ENCODE peak calls at places on chromosomes 7 and 10, in seven cellular contexts. One of them, this sample, is unnamed.
A peak's percentile ranks its signal among the peaks of the same experiment; 100 is the strongest.

GRCh38 chr7:108091461-108091831 is 38.7 kb downstream of the LAMB4 start:
- DNase-seq in mesendoderm: peak; percentile 40
- DNase-seq in GM23248: no peak
- DNase-seq in sigmoid colon: no peak
- DNase-seq in psoas muscle: no peak
- DNase-seq in hepatocyte: no peak
- DNase-seq in astrocyte: peak; percentile 55
- DNase-seq in this sample: no peak

GRCh38 chr7:24199978-24200377 is 84.0 kb upstream of the NPY start:
- DNase-seq in astrocyte: peak; percentile 46
- DNase-seq in GM23248: no peak
- DNase-seq in psoas muscle: no peak
- DNase-seq in mesendoderm: no peak
- DNase-seq in sigmoid colon: no peak
- DNase-seq in hepatocyte: peak; percentile 21
- DNase-seq in this sample: no peak

GRCh38 chr7:99380032-99380822 is 5.7 kb downstream of the ARPC1B start:
- DNase-seq in sigmoid colon: no peak
- DNase-seq in hepatocyte: no peak
- DNase-seq in astrocyte: no peak
- DNase-seq in psoas muscle: no peak
- DNase-seq in GM23248: peak; percentile 85
- DNase-seq in mesendoderm: peak; percentile 59
- DNase-seq in this sample: no peak

GRCh38 chr10:128013626-128014025 is 106.7 kb downstream of the PTPRE start:
- DNase-seq in psoas muscle: no peak
- DNase-seq in GM23248: no peak
- DNase-seq in hepatocyte: no peak
- DNase-seq in mesendoderm: no peak
- DNase-seq in astrocyte: no peak
- DNase-seq in sigmoid colon: peak; percentile 15
- DNase-seq in this sample: peak; percentile 50

GRCh38 chr10:75062191-75062849 is 49.1 kb upstream of the SAMD8 start:
- DNase-seq in psoas muscle: peak; percentile 52
- DNase-seq in GM23248: peak; percentile 78
- DNase-seq in hepatocyte: no peak
- DNase-seq in sigmoid colon: no peak
- DNase-seq in astrocyte: peak; percentile 91
- DNase-seq in mesendoderm: no peak
- DNase-seq in this sample: no peak

GRCh38 chr10:30747633-30748032 is 118.1 kb upstream of the LYZL2 start:
- DNase-seq in GM23248: peak; percentile 86
- DNase-seq in psoas muscle: no peak
- DNase-seq in mesendoderm: peak; percentile 40
- DNase-seq in astrocyte: peak; percentile 71
- DNase-seq in hepatocyte: peak; percentile 24
- DNase-seq in sigmoid colon: no peak
- DNase-seq in this sample: peak; percentile 22

GRCh38 chr7:110774066-110774465 is 316.9 kb upstream of the LRRN3 start:
- DNase-seq in GM23248: no peak
- DNase-seq in hepatocyte: peak; percentile 6
- DNase-seq in psoas muscle: no peak
- DNase-seq in astrocyte: no peak
- DNase-seq in sigmoid colon: no peak
- DNase-seq in mesendoderm: no peak
- DNase-seq in this sample: peak; percentile 38

GRCh38 chr10:30705625-30706149 is 76.1 kb upstream of the LYZL2 start:
- DNase-seq in astrocyte: no peak
- DNase-seq in hepatocyte: no peak
- DNase-seq in GM23248: no peak
- DNase-seq in sigmoid colon: no peak
- DNase-seq in psoas muscle: no peak
- DNase-seq in mesendoderm: peak; percentile 24
- DNase-seq in this sample: no peak

GRCh38 chr10:118569882-118570252 is 25.6 kb downstream of the PRLHR start:
- DNase-seq in mesendoderm: no peak
- DNase-seq in psoas muscle: no peak
- DNase-seq in sigmoid colon: no peak
- DNase-seq in hepatocyte: no peak
- DNase-seq in GM23248: no peak
- DNase-seq in astrocyte: no peak
- DNase-seq in this sample: no peak

GRCh38 chr7:136585954-136586670 is 282.3 kb upstream of the CHRM2 start:
- DNase-seq in GM23248: peak; percentile 0
- DNase-seq in mesendoderm: no peak
- DNase-seq in psoas muscle: no peak
- DNase-seq in sigmoid colon: no peak
- DNase-seq in astrocyte: no peak
- DNase-seq in hepatocyte: no peak
- DNase-seq in this sample: no peak

GRCh38 chr10:119199231-119199992 is 8.0 kb upstream of the GRK5 start:
- DNase-seq in astrocyte: peak; percentile 71
- DNase-seq in psoas muscle: no peak
- DNase-seq in hepatocyte: peak; percentile 88
- DNase-seq in GM23248: peak; percentile 88
- DNase-seq in mesendoderm: peak; percentile 90
- DNase-seq in sigmoid colon: peak; percentile 88
- DNase-seq in this sample: peak; percentile 75

GRCh38 chr10:91046891-91047290 is 126.0 kb upstream of the ANKRD1 start:
- DNase-seq in GM23248: no peak
- DNase-seq in astrocyte: peak; percentile 38
- DNase-seq in sigmoid colon: peak; percentile 65
- DNase-seq in mesendoderm: no peak
- DNase-seq in psoas muscle: no peak
- DNase-seq in hepatocyte: no peak
- DNase-seq in this sample: no peak

GRCh38 chr7:7612519-7612918 is 28.0 kb upstream of the UMAD1 start:
- DNase-seq in hepatocyte: no peak
- DNase-seq in GM23248: no peak
- DNase-seq in psoas muscle: no peak
- DNase-seq in mesendoderm: no peak
- DNase-seq in sigmoid colon: no peak
- DNase-seq in astrocyte: no peak
- DNase-seq in this sample: no peak

GRCh38 chr10:60236869-60237524 is 152.7 kb downstream of the ANK3 start:
- DNase-seq in mesendoderm: no peak
- DNase-seq in hepatocyte: no peak
- DNase-seq in psoas muscle: peak; percentile 15
- DNase-seq in GM23248: peak; percentile 71
- DNase-seq in sigmoid colon: peak; percentile 74
- DNase-seq in astrocyte: peak; percentile 12
- DNase-seq in this sample: peak; percentile 44

GRCh38 chr10:113518816-113519591 is 33.8 kb upstream of the HABP2 start:
- DNase-seq in hepatocyte: no peak
- DNase-seq in astrocyte: no peak
- DNase-seq in mesendoderm: no peak
- DNase-seq in psoas muscle: no peak
- DNase-seq in sigmoid colon: no peak
- DNase-seq in GM23248: no peak
- DNase-seq in this sample: no peak

GRCh38 chr7:26930201-26930600 is 65.8 kb upstream of the SKAP2 start:
- DNase-seq in astrocyte: no peak
- DNase-seq in GM23248: peak; percentile 71
- DNase-seq in mesendoderm: no peak
- DNase-seq in psoas muscle: no peak
- DNase-seq in hepatocyte: no peak
- DNase-seq in sigmoid colon: no peak
- DNase-seq in this sample: peak; percentile 31

GRCh38 chr7:192701-193536 is 548 bp downstream of the FAM20C start:
- DNase-seq in GM23248: peak; percentile 62
- DNase-seq in hepatocyte: peak; percentile 70
- DNase-seq in mesendoderm: peak; percentile 16
- DNase-seq in psoas muscle: no peak
- DNase-seq in sigmoid colon: no peak
- DNase-seq in astrocyte: no peak
- DNase-seq in this sample: no peak

GRCh38 chr7:12573885-12574284 is 3.4 kb downstream of the SCIN start:
- DNase-seq in sigmoid colon: no peak
- DNase-seq in mesendoderm: no peak
- DNase-seq in hepatocyte: no peak
- DNase-seq in psoas muscle: no peak
- DNase-seq in astrocyte: no peak
- DNase-seq in GM23248: no peak
- DNase-seq in this sample: no peak

DNA sequence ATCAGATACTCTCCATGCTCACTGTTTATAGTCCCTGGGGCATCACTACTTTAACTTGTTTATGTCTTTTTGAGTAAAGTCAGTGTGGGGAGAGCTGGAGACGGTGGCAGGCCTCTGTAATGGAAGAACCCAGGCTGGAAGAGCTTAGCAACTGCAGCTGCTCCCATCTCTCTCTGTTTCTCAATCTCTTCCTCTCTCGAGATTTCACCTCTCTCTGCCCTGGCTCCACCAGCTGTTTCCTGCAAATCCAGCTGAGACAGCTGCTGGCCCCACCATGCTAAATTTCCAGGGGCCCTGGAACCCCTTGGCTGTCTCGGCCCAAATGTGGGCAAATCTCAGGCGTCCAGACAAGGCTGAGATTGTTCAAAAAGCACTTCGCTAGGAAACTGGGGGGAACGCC is 25.8 kb upstream of the SLF2 start:
- DNase-seq in psoas muscle: no peak
- DNase-seq in sigmoid colon: peak; percentile 75
- DNase-seq in mesendoderm: no peak
- DNase-seq in astrocyte: no peak
- DNase-seq in hepatocyte: no peak
- DNase-seq in GM23248: no peak
- DNase-seq in this sample: no peak
- H3K27me3 ChIP-seq in psoas muscle: no peaks in the 10 kb centered on the region
- H3K27me3 ChIP-seq in sigmoid colon: no peaks in the 10 kb centered on the region
- H3K27me3 ChIP-seq in mesendoderm: no peaks in the 10 kb centered on the region
- H3K27me3 ChIP-seq in astrocyte: no peaks in the 10 kb centered on the region
- H3K27me3 ChIP-seq in hepatocyte: peaks cover 4% of the 10 kb centered on the region
- H3K27me3 ChIP-seq in GM23248: no peaks in the 10 kb centered on the region
- H3K27me3 ChIP-seq in this sample: no peaks in the 10 kb centered on the region

GRCh38 chr10:132118366-132118765 is 52.6 kb downstream of the JAKMIP3 start:
- DNase-seq in psoas muscle: no peak
- DNase-seq in hepatocyte: no peak
- DNase-seq in astrocyte: no peak
- DNase-seq in mesendoderm: no peak
- DNase-seq in GM23248: no peak
- DNase-seq in sigmoid colon: no peak
- DNase-seq in this sample: no peak

GRCh38 chr10:132117636-132118190 is 52.0 kb downstream of the JAKMIP3 start:
- DNase-seq in psoas muscle: no peak
- DNase-seq in sigmoid colon: peak; percentile 19
- DNase-seq in hepatocyte: no peak
- DNase-seq in mesendoderm: no peak
- DNase-seq in GM23248: no peak
- DNase-seq in astrocyte: no peak
- DNase-seq in this sample: no peak

GRCh38 chr10:132114953-132115520 is 49.3 kb downstream of the JAKMIP3 start:
- DNase-seq in hepatocyte: no peak
- DNase-seq in GM23248: no peak
- DNase-seq in psoas muscle: no peak
- DNase-seq in astrocyte: no peak
- DNase-seq in sigmoid colon: peak; percentile 40
- DNase-seq in mesendoderm: no peak
- DNase-seq in this sample: no peak

GRCh38 chr10:132115736-132116135 is 50.0 kb downstream of the JAKMIP3 start:
- DNase-seq in GM23248: no peak
- DNase-seq in sigmoid colon: peak; percentile 38
- DNase-seq in hepatocyte: no peak
- DNase-seq in mesendoderm: no peak
- DNase-seq in astrocyte: no peak
- DNase-seq in psoas muscle: no peak
- DNase-seq in this sample: no peak

DNA sequence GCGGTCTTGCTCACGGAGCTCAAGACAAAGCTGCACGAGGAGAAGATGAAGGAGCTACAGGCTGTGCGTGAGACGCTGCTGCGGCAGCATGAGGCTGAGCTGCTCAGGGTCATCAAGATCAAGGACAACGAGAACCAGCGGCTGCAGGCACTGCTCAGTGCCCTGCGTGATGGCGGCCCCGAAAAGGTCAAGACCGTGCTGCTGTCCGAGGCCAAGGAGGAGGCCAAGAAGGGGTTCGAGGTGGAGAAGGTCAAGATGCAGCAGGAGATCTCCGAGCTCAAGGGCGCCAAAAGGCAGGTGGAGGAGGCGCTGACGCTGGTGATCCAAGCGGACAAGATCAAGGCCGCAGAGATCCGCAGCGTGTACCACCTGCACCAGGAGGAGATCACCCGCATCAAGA is 51.4 kb downstream of the JAKMIP3 start:
- DNase-seq in sigmoid colon: peak; percentile 59
- DNase-seq in psoas muscle: no peak
- DNase-seq in GM23248: no peak
- DNase-seq in hepatocyte: no peak
- DNase-seq in mesendoderm: no peak
- DNase-seq in astrocyte: no peak
- DNase-seq in this sample: no peak
- H3K27me3 ChIP-seq in sigmoid colon: no peaks in the 10 kb centered on the region
- H3K27me3 ChIP-seq in psoas muscle: no peaks in the 10 kb centered on the region
- H3K27me3 ChIP-seq in GM23248: no peaks in the 10 kb centered on the region
- H3K27me3 ChIP-seq in hepatocyte: peaks cover 17% of the 10 kb centered on the region
- H3K27me3 ChIP-seq in mesendoderm: no peaks in the 10 kb centered on the region
- H3K27me3 ChIP-seq in astrocyte: no peaks in the 10 kb centered on the region
- H3K27me3 ChIP-seq in this sample: no peaks in the 10 kb centered on the region

GRCh38 chr10:21518629-21519321 is 6.7 kb downstream of the SKIDA1 start:
- DNase-seq in astrocyte: peak; percentile 71
- DNase-seq in sigmoid colon: no peak
- DNase-seq in psoas muscle: no peak
- DNase-seq in mesendoderm: peak; percentile 44
- DNase-seq in GM23248: peak; percentile 62
- DNase-seq in hepatocyte: peak; percentile 52
- DNase-seq in this sample: peak; percentile 36
- H3K27me3 ChIP-seq in astrocyte: no peaks in the 10 kb centered on the region
- H3K27me3 ChIP-seq in sigmoid colon: no peaks in the 10 kb centered on the region
- H3K27me3 ChIP-seq in psoas muscle: no peaks in the 10 kb centered on the region
- H3K27me3 ChIP-seq in mesendoderm: no peaks in the 10 kb centered on the region
- H3K27me3 ChIP-seq in GM23248: no peaks in the 10 kb centered on the region
- H3K27me3 ChIP-seq in hepatocyte: peaks cover 34% of the 10 kb centered on the region
- H3K27me3 ChIP-seq in this sample: no peaks in the 10 kb centered on the region

DNA sequence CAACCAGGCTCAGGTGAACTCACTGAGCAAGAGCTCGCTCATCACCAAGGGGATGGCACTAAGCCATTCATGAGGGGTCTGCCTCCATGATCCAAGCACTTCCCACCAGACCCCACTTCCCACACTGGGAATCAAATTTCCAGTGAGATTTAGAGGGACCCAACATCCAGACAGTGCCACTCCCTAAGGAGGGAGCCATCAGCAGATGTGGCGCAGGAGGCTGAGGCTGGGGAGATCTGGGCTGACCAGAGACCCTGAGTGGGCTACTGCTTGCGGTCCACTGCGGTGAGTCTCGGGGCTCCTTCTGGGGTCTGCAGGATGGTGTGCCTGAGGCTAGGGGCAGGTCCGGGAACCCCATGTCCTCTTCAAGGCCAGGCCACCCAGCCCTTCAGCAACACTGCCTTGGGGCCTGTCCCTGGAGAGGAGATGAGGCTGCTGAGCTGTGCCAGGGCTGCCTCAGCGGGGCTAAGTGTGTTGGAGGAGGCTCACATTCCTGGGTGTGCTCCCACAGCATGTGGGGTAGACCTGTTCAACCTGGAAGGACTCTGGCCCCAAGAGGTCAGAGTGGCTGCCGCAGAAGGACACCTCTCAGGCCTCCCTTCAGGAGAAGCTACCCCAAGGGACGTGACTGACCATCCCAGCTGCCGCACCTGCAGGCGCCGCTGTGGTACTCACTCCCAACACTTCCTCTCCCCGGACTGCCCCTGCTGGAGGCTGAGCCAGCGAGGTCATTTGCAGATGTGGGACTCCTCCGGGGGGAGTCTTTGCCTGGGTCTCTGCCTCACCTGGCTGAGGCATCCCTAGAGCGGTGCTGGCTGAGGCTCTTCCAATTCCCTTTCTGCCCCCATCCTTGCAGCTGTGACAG is 22.4 kb upstream of the PCBD1 start:
- DNase-seq in sigmoid colon: no peak
- DNase-seq in GM23248: no peak
- DNase-seq in mesendoderm: no peak
- DNase-seq in psoas muscle: no peak
- DNase-seq in hepatocyte: no peak
- DNase-seq in astrocyte: no peak
- DNase-seq in this sample: no peak
- H3K27me3 ChIP-seq in sigmoid colon: no peaks in the 10 kb centered on the region
- H3K27me3 ChIP-seq in GM23248: peaks cover 28% of the 10 kb centered on the region
- H3K27me3 ChIP-seq in mesendoderm: no peaks in the 10 kb centered on the region
- H3K27me3 ChIP-seq in psoas muscle: no peaks in the 10 kb centered on the region
- H3K27me3 ChIP-seq in hepatocyte: no peaks in the 10 kb centered on the region
- H3K27me3 ChIP-seq in astrocyte: peaks cover 27% of the 10 kb centered on the region
- H3K27me3 ChIP-seq in this sample: peaks cover 8% of the 10 kb centered on the region

This sample was measured in bronchial epithelial cell.